ENCODE peak calls at places on chromosomes 12 and 14, in ten cellular contexts. E is MG63; K is HT-29; U is fibroblast of the aortic adventitia; P is Calu3; Q is astrocyte of the hippocampus; I is OCI-LY7; R is stimulated activated CD4-positive, alpha-beta T cell treated with anti-CD3 and anti-CD28 coated beads, TNF-alpha, amount 100 ng/mL, for 1 hour; F is epithelial cell of esophagus; G is HEK293T. L is an unnamed sample.

GRCh38 chr14:85038526-85038925 is 491.4 kb upstream of the FLRT2 start:
- DNase-seq in E (no peak), K (no peak), U (no peak), P (no peak), Q (no peak), I (no peak), R (no peak), F (no peak), G (no peak), L (no peak)

GRCh38 chr12:93062100-93062419 is 133.0 kb upstream of the EEA1 start:
- DNase-seq in E (no peak), K (no peak), U (no peak), P (no peak), Q (no peak), I (no peak), R (no peak), F (no peak), G (no peak), L (no peak)

GRCh38 chr12:112997506-112997905 is 19.2 kb downstream of the OAS2 start:
- DNase-seq in E (no peak), K (no peak), U (no peak), P (no peak), Q (no peak), I (no peak), R (no peak), F (no peak), G (no peak), L (no peak)

GRCh38 chr14:95052016-95052585 is 105.2 kb downstream of the DICER1 start:
- DNase-seq in E (no peak), K (no peak), U (no peak), P (no peak), Q (no peak), I (no peak), R (no peak), F (no peak), G (no peak), L (no peak)

GRCh38 chr14:98501335-98501734 is 770.7 kb downstream of the BCL11B start:
- DNase-seq in E (no peak), K (no peak), U (no peak), P (no peak), Q (no peak), I (no peak), R (no peak), F (peak; percentile 97), G (no peak), L (no peak)

GRCh38 chr14:64060199-64060545 is 207.4 kb downstream of the SYNE2 start:
- DNase-seq in E (no peak), K (no peak), U (no peak), P (no peak), Q (no peak), I (no peak), R (no peak), F (peak; percentile 97), G (no peak), L (no peak)

GRCh38 chr12:102051431-102051965 is 10.3 kb downstream of the WASHC3 start:
- DNase-seq in E (no peak), K (no peak), U (no peak), P (no peak), Q (no peak), I (no peak), R (no peak), F (no peak), G (no peak), L (no peak)

GRCh38 chr14:95935228-95935822 is 58.7 kb downstream of the TUNAR start:
- DNase-seq in E (peak; percentile 4), K (peak; percentile 26), U (peak; percentile 46), P (peak; percentile 22), Q (peak; percentile 75), I (peak; percentile 45), R (no peak), F (peak; percentile 31), G (peak; percentile 16), L (no peak)

GRCh38 chr12:39872425-39872824 is 233.5 kb downstream of the SLC2A13 start:
- DNase-seq in E (no peak), K (no peak), U (peak; percentile 65), P (no peak), Q (peak; percentile 26), I (no peak), R (no peak), F (no peak), G (no peak), L (no peak)

GRCh38 chr14:84162658-84163057 is 1367.3 kb upstream of the FLRT2 start:
- DNase-seq in E (no peak), K (no peak), U (no peak), P (no peak), Q (no peak), I (no peak), R (no peak), F (no peak), G (no peak), L (no peak)

GRCh38 chr14:42192659-42193425 is 586.2 kb downstream of the LRFN5 start:
- DNase-seq in E (peak; percentile 62), K (peak; percentile 67), U (peak; percentile 96), P (no peak), Q (peak; percentile 71), I (no peak), R (no peak), F (peak; percentile 85), G (no peak), L (no peak)

GRCh38 chr14:97846156-97846555 is 1049.0 kb downstream of the VRK1 start:
- DNase-seq in E (no peak), K (no peak), U (no peak), P (no peak), Q (no peak), I (no peak), R (no peak), F (no peak), G (no peak), L (no peak)

GRCh38 chr12:72729451-72730010 is 457.4 kb downstream of the TRHDE start:
- DNase-seq in E (no peak), K (no peak), U (no peak), P (no peak), Q (no peak), I (no peak), R (no peak), F (no peak), G (no peak), L (no peak)

GRCh38 chr12:92899388-92900001 is 29.6 kb downstream of the EEA1 start:
- DNase-seq in E (peak; percentile 95), K (peak; percentile 19), U (peak; percentile 100), P (no peak), Q (peak; percentile 95), I (no peak), R (no peak), F (peak; percentile 98), G (no peak), L (no peak)

GRCh38 chr14:22980672-22981089 is 1.7 kb downstream of the AJUBA start:
- DNase-seq in E (peak; percentile 72), K (peak; percentile 42), U (peak; percentile 43), P (peak; percentile 64), Q (peak; percentile 82), I (no peak), R (peak; percentile 42), F (peak; percentile 82), G (peak; percentile 36), L (peak; percentile 86)

GRCh38 chr12:92597997-92598396 is 104.8 kb upstream of the PLEKHG7 start:
- DNase-seq in E (no peak), K (no peak), U (peak; percentile 49), P (no peak), Q (no peak), I (no peak), R (no peak), F (peak; percentile 92), G (no peak), L (no peak)

GRCh38 chr12:25958254-25959068 is at the start of gene RASSF8:
- DNase-seq in E (peak; percentile 82), K (peak; percentile 36), U (peak; percentile 69), P (peak; percentile 80), Q (peak; percentile 95), I (no peak), R (no peak), F (peak; percentile 73), G (peak; percentile 79), L (peak; percentile 93)

GRCh38 chr14:67317822-67318221 is 41.8 kb downstream of the ATP6V1D start:
- DNase-seq in E (no peak), K (peak; percentile 6), U (no peak), P (no peak), Q (no peak), I (no peak), R (no peak), F (no peak), G (no peak), L (no peak)

GRCh38 chr12:48028541-48029400 is 24.5 kb upstream of the COL2A1 start:
- DNase-seq in E (no peak), K (no peak), U (no peak), P (no peak), Q (no peak), I (no peak), R (no peak), F (no peak), G (no peak), L (peak; percentile 43)

GRCh38 chr12:111823891-111824290 is 18.1 kb upstream of the MAPKAPK5 start:
- DNase-seq in E (no peak), K (no peak), U (no peak), P (no peak), Q (no peak), I (no peak), R (no peak), F (no peak), G (no peak), L (peak; percentile 68)

GRCh38 chr14:97580923-97581495 is 783.8 kb downstream of the VRK1 start:
- DNase-seq in E (peak; percentile 10), K (no peak), U (no peak), P (no peak), Q (peak; percentile 44), I (no peak), R (no peak), F (peak; percentile 3), G (no peak), L (no peak)

GRCh38 chr12:29796823-29797263 is 13.1 kb upstream of the TMTC1 start:
- DNase-seq in E (peak; percentile 86), K (peak; percentile 32), U (peak; percentile 94), P (peak; percentile 14), Q (peak; percentile 93), I (no peak), R (no peak), F (peak; percentile 83), G (peak; percentile 21), L (no peak)

GRCh38 chr14:53842938-53843337 is 113.7 kb downstream of the BMP4 start:
- DNase-seq in E (no peak), K (no peak), U (peak; percentile 84), P (peak; percentile 75), Q (peak; percentile 64), I (no peak), R (no peak), F (peak; percentile 73), G (no peak), L (peak; percentile 81)

GRCh38 chr12:19572920-19573558 is 133.7 kb downstream of the AEBP2 start:
- DNase-seq in E (peak; percentile 15), K (peak; percentile 38), U (peak; percentile 56), P (peak; percentile 45), Q (peak; percentile 59), I (peak; percentile 61), R (no peak), F (peak; percentile 65), G (peak; percentile 50), L (peak; percentile 55)

GRCh38 chr12:19741132-19741489 is 301.8 kb downstream of the AEBP2 start:
- DNase-seq in E (no peak), K (no peak), U (no peak), P (no peak), Q (no peak), I (no peak), R (no peak), F (no peak), G (no peak), L (no peak)

GRCh38 chr14:31206536-31207286 is 882 bp downstream of the HECTD1 start:
- DNase-seq in E (peak; percentile 24), K (peak; percentile 41), U (peak; percentile 33), P (peak; percentile 23), Q (peak; percentile 67), I (peak; percentile 69), R (peak; percentile 38), F (peak; percentile 49), G (peak; percentile 18), L (peak; percentile 41)

GRCh38 chr12:6551063-6551461 is 4.8 kb downstream of the IFFO1 start:
- DNase-seq in E (no peak), K (no peak), U (peak; percentile 74), P (no peak), Q (no peak), I (no peak), R (no peak), F (no peak), G (no peak), L (no peak)

GRCh38 chr12:3483089-3483488 is 7.9 kb upstream of the PRMT8 start:
- DNase-seq in E (no peak), K (no peak), U (no peak), P (no peak), Q (no peak), I (no peak), R (no peak), F (no peak), G (peak; percentile 27), L (no peak)

L was measured in Caco-2.